ENCODE peak calls at places on chromosome 7, in six cellular contexts. A, H, E, L, Z and M are unnamed samples.

GRCh38 chr7:47215640-47216039 is 366.3 kb downstream of the TNS3 start:
- ATAC-seq in A (no peak), H (no peak), E (no peak), L (peak), Z (no peak), M (no peak)

GRCh38 chr7:33794959-33795358 is 110.4 kb upstream of the BMPER start:
- ATAC-seq in A (no peak), H (no peak), E (no peak), L (no peak), Z (no peak), M (no peak)

GRCh38 chr7:6367701-6368211 is 80.0 kb downstream of the DAGLB start:
- ATAC-seq in A (peak), H (no peak), E (peak), L (no peak), Z (no peak), M (no peak)

GRCh38 chr7:79176859-79177477 is 276.5 kb downstream of the MAGI2 start:
- ATAC-seq in A (peak), H (no peak), E (peak), L (peak), Z (no peak), M (no peak)

GRCh38 chr7:141695803-141696289 is 6.1 kb downstream of the DENND11 start:
- ATAC-seq in A (peak), H (no peak), E (peak), L (peak), Z (no peak), M (peak)

GRCh38 chr7:40777913-40778312 is 643.1 kb downstream of the SUGCT start:
- ATAC-seq in A (no peak), H (no peak), E (no peak), L (no peak), Z (peak), M (peak)

GRCh38 chr7:74104702-74105101 is 21.1 kb downstream of the LIMK1 start:
- ATAC-seq in A (peak), H (peak), E (no peak), L (no peak), Z (no peak), M (no peak)

GRCh38 chr7:70670288-70670687 is 461.7 kb upstream of the GALNT17 start:
- ATAC-seq in A (no peak), H (no peak), E (no peak), L (no peak), Z (no peak), M (no peak)

GRCh38 chr7:143846692-143847091 is 55.3 kb downstream of the TCAF1 start:
- ATAC-seq in A (no peak), H (no peak), E (no peak), L (no peak), Z (no peak), M (no peak)

GRCh38 chr7:129676017-129676897 is 64.7 kb downstream of the NRF1 start:
- ATAC-seq in A (no peak), H (no peak), E (no peak), L (no peak), Z (no peak), M (no peak)

GRCh38 chr7:126881315-126881714 is 371.4 kb downstream of the GRM8 start:
- ATAC-seq in A (no peak), H (no peak), E (no peak), L (no peak), Z (no peak), M (no peak)

GRCh38 chr7:18655969-18656761 is 160.6 kb downstream of the HDAC9 start:
- ATAC-seq in A (no peak), H (no peak), E (no peak), L (no peak), Z (no peak), M (no peak)

GRCh38 chr7:92731327-92732063 is 104.9 kb downstream of the CDK6 start:
- ATAC-seq in A (peak), H (no peak), E (peak), L (peak), Z (peak), M (peak)

GRCh38 chr7:76133164-76133775 is 68.4 kb upstream of the SRRM3 start:
- ATAC-seq in A (no peak), H (no peak), E (no peak), L (no peak), Z (peak), M (no peak)

GRCh38 chr7:155728116-155728515 is 83.7 kb downstream of the RBM33 start:
- ATAC-seq in A (no peak), H (no peak), E (no peak), L (peak), Z (peak), M (no peak)

GRCh38 chr7:35019801-35020200 is 17.5 kb downstream of the DPY19L1 start:
- ATAC-seq in A (no peak), H (no peak), E (peak), L (no peak), Z (no peak), M (no peak)

GRCh38 chr7:128530855-128531104 is 54.2 kb downstream of the METTL2B start:
- ATAC-seq in A (no peak), H (no peak), E (no peak), L (no peak), Z (no peak), M (no peak)

GRCh38 chr7:155398944-155399343 is 59.0 kb upstream of the EN2 start:
- ATAC-seq in A (no peak), H (no peak), E (peak), L (no peak), Z (peak), M (no peak)

GRCh38 chr7:47601119-47601880 is 19.4 kb upstream of the TNS3 start:
- ATAC-seq in A (peak), H (no peak), E (peak), L (no peak), Z (peak), M (peak)

GRCh38 chr7:5607958-5608656 is 173.4 kb downstream of the RNF216 start:
- ATAC-seq in A (peak), H (peak), E (peak), L (no peak), Z (no peak), M (no peak)

GRCh38 chr7:121107923-121108498 is 119.5 kb downstream of the CPED1 start:
- ATAC-seq in A (peak), H (peak), E (peak), L (peak), Z (peak), M (peak)

GRCh38 chr7:105691029-105691691 is 109.9 kb upstream of the EFCAB10 start:
- ATAC-seq in A (peak), H (no peak), E (peak), L (peak), Z (peak), M (peak)

GRCh38 chr7:79199961-79200360 is 253.5 kb downstream of the MAGI2 start:
- ATAC-seq in A (peak), H (no peak), E (no peak), L (no peak), Z (no peak), M (no peak)

GRCh38 chr7:146116452-146117219 is at the start of gene CNTNAP2:
- ATAC-seq in A (peak), H (no peak), E (no peak), L (peak), Z (no peak), M (peak)

GRCh38 chr7:156474241-156474743 is 166.3 kb upstream of the RNF32 start:
- ATAC-seq in A (peak), H (no peak), E (peak), L (no peak), Z (no peak), M (peak)

GRCh38 chr7:44891791-44892190 is 6.5 kb upstream of the PURB start:
- ATAC-seq in A (no peak), H (no peak), E (no peak), L (no peak), Z (no peak), M (no peak)

GRCh38 chr7:25671087-25671486 is 442.8 kb upstream of the NPVF start:
- ATAC-seq in A (no peak), H (no peak), E (no peak), L (no peak), Z (no peak), M (no peak)